ENCODE peak calls at places on chromosomes 5 and 9, in four cellular contexts. O is lung, P is PC-9, G is H9. E is an unnamed sample.

GRCh38 chr5:138643040-138643791 is 68.0 kb upstream of the HSPA9 start:
- DNase-seq in P (no peak), G (no peak), O (no peak), E (no peak)

GRCh38 chr5:121982500-121983261 is 20.9 kb downstream of the SRFBP1 start:
- DNase-seq in O (no peak), P (no peak), G (no peak), E (no peak)

GRCh38 chr9:100011062-100011681 is 87.6 kb downstream of the ERP44 start:
- DNase-seq in G (no peak), O (no peak), P (peak), E (no peak)

GRCh38 chr5:179378441-179379271 is 33.4 kb upstream of the ADAMTS2 start:
- DNase-seq in G (peak), O (no peak), P (no peak), E (no peak)

GRCh38 chr9:70438341-70438924 is 24.0 kb upstream of the KLF9 start:
- DNase-seq in P (peak), G (no peak), O (peak), E (peak)

GRCh38 chr5:179348011-179348530 is 2.8 kb upstream of the ADAMTS2 start:
- DNase-seq in G (no peak), P (no peak), O (no peak), E (no peak)

GRCh38 chr5:169970334-169970733 is 10.0 kb downstream of the INSYN2B start:
- DNase-seq in G (no peak), P (no peak), O (no peak), E (no peak)

GRCh38 chr9:136901516-136902258 is 15.4 kb downstream of the TRAF2 start:
- DNase-seq in G (peak), P (peak), O (peak), E (no peak)

GRCh38 chr5:178296066-178296465 is 63.5 kb upstream of the PHYKPL start:
- DNase-seq in G (no peak), P (no peak), O (no peak), E (no peak)

GRCh38 chr9:84349706-84350105 is 9.1 kb upstream of the SLC28A3 start:
- DNase-seq in G (no peak), P (no peak), O (no peak), E (no peak)

GRCh38 chr9:116686693-116687073 is 422 bp upstream of the TRIM32 start:
- DNase-seq in P (no peak), O (no peak), G (peak), E (no peak)

GRCh38 chr5:165360366-165361142 is 1855.1 kb downstream of the MAT2B start:
- DNase-seq in P (no peak), O (no peak), G (no peak), E (no peak)

GRCh38 chr9:11088826-11089374 is 476.1 kb upstream of the PTPRD start:
- DNase-seq in P (no peak), G (no peak), O (no peak), E (no peak)

GRCh38 chr9:113580041-113580953 is 116.8 kb downstream of the RGS3 start:
- DNase-seq in P (peak), O (peak), G (no peak), E (peak)

GRCh38 chr9:83707768-83708514 is at the start of gene UBQLN1:
- DNase-seq in P (peak), O (peak), G (peak), E (peak)

GRCh38 chr5:135439426-135440205 is 7.5 kb downstream of the DCANP1 start:
- DNase-seq in P (no peak), G (peak), O (peak), E (no peak)

GRCh38 chr9:123225374-123225813 is 43.0 kb downstream of the STRBP start:
- DNase-seq in O (no peak), G (peak), P (no peak), E (no peak)

GRCh38 chr9:136804509-136805206 is 3.1 kb upstream of the RABL6 start:
- DNase-seq in O (no peak), G (no peak), P (peak), E (no peak)

GRCh38 chr5:132667309-132667708 is 6.5 kb upstream of the IL4 start:
- DNase-seq in P (no peak), G (peak), O (no peak), E (no peak)

GRCh38 chr9:107489687-107490605 is at the start of gene KLF4:
- DNase-seq in P (peak), G (peak), O (peak), E (peak)

GRCh38 chr5:1555808-1556681 is 32.3 kb upstream of the LPCAT1 start:
- DNase-seq in O (peak), G (no peak), P (no peak), E (peak)

GRCh38 chr5:91162534-91163381 is 220.4 kb downstream of the ARRDC3 start:
- DNase-seq in O (peak), P (peak), G (no peak), E (peak)

DNA sequence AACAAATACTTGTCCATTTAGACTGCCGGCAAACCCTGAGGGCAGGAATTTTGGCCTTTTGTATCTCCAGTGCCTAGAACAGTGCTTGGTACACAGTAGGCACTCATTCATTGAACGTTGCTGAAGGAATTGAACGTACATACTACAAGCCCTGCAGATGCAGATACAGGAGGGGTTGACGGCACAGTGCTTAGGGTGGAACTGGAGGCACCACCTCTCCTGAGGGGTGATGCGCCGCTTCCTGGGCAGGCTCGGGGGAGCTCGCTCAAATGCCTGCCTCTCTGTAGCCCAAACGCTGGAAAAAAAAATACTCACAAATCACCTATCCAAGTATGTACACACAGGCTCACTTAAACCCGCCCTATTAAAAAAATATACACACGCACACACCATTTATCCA is 594 bp upstream of the COMMD10 start:
- DNase-seq in O (no peak), P (peak), G (no peak), E (no peak)
- H3K27ac ChIP-seq in O (no peak), P (no peak), G (no peak), E (peak)

GRCh38 chr9:94082553-94082952 is 1.7 kb upstream of the PTPDC1 start:
- DNase-seq in O (no peak), P (no peak), G (no peak), E (no peak)
- H3K27ac ChIP-seq in O (peak), P (no peak), G (no peak), E (peak)

DNA sequence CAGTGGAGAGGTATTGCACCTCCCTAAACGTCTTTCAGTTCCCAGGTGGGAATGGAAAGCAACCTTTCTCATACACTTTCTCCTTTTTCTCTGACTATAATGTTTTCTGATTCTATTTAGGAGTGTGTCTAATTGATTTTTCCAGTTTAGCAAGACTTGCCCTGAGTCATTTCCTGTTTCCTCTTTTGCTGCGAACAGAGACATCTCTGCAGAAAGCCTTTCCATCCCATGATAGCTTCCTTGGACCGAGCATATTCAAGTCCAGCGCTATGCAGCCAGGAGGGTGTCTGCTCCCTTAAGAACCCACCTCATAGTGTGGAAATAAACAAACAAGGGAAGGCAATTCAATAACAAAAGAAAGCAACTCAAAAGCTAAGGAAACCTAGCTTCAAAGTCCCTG is 60.0 kb upstream of the CDH6 start:
- DNase-seq in P (no peak), O (no peak), G (no peak), E (no peak)
- H3K27ac ChIP-seq in P (no peak), O (no peak), G (no peak), E (no peak)

GRCh38 chr9:127885508-127886281 is 8.2 kb upstream of the AK1 start:
- DNase-seq in O (no peak), P (no peak), G (no peak), E (no peak)
- H3K27ac ChIP-seq in O (no peak), P (no peak), G (no peak), E (no peak)

GRCh38 chr5:96453394-96453793 is 20.3 kb upstream of the PCSK1 start:
- DNase-seq in P (no peak), G (no peak), O (no peak), E (no peak)
- H3K27ac ChIP-seq in P (no peak), G (no peak), O (no peak), E (no peak)

DNA sequence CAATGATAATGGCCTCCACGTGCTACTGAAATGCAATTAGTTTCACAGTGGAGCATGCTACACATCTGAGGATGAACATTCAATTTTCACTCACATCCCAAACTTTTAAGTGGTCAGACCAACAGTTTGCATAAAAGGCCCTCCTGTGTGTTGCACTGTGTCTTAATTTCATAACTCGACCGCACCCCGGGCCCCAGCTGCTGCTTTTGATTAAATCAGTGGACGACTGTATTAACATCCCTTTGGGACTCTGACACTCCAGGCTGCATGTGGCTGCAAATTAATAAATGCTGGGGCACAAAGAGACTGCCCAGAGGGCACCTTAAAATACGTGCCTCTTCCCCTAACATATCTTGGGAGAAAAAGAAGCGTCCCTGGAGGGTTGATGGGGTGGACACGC is 18.8 kb downstream of the MED10 start:
- DNase-seq in P (no peak), G (no peak), O (no peak), E (peak)
- H3K27ac ChIP-seq in P (no peak), G (no peak), O (no peak), E (no peak)

GRCh38 chr9:130010151-130010988 is 32.6 kb downstream of the FNBP1 start:
- DNase-seq in G (no peak), P (no peak), O (no peak), E (no peak)
- H3K27ac ChIP-seq in G (no peak), P (no peak), O (no peak), E (no peak)

DNA sequence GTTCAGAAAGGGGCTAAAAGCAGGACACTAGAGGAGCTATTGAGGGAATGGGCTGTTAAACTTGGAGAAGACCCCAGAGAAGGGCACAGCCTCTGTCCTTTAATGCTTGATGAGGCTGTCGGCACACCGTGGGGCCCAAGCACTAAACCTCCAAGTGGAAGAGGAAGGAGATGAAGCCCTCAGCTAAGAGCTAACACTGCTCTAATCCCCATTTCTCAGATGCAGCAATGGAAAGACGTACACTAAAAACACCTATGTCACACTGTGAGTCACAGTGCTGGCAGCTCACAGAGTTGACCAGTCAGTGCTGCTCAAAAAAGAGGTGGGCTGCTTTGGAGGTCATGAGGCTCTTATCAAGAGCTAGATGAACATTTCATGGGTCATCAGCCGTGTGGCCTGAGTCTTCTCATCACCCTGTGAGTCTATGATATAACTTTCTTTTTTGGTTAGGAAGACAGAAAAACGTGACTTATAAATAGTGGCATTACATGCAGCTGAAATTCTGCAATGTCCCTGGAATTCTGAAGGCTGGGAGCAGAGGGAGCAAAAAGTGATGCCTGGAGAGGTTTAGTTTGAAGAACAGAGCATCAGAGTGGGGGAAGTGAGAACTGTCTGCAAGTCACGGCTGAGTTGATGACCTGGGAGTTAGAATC is 21.5 kb downstream of the TNFSF8 start:
- DNase-seq in O (no peak), P (no peak), G (no peak), E (no peak)
- H3K27ac ChIP-seq in O (no peak), P (peak), G (no peak), E (no peak)

GRCh38 chr5:141840826-141841360 is 37.3 kb downstream of the PCDH1 start:
- DNase-seq in G (no peak), O (no peak), P (no peak), E (no peak)
- H3K27ac ChIP-seq in G (no peak), O (peak), P (no peak), E (peak)